ENCODE peak calls at places on chromosomes 4 and X, in eight cellular contexts. One of them, this sample, is unnamed.

GRCh38 chr4:40933272-40934053 is 183.7 kb downstream of the NSUN7 start:
- DNase-seq in ACHN: no peak
- DNase-seq in sciatic nerve: no peak
- DNase-seq in psoas muscle: peak
- DNase-seq in stimulated activated CD4-positive, alpha-beta T cell treated with anti-CD3 and anti-CD28 coated beads, Interleukin-1b, Interleukin-23, amount 100 ng/mL, for 48 hours: no peak
- DNase-seq in foreskin fibroblast: no peak
- DNase-seq in RPMI8226: no peak
- DNase-seq in H9: no peak
- DNase-seq in this sample: no peak

GRCh38 chr4:40254961-40255721 is 58.3 kb downstream of the RHOH start:
- DNase-seq in H9: no peak
- DNase-seq in ACHN: no peak
- DNase-seq in stimulated activated CD4-positive, alpha-beta T cell treated with anti-CD3 and anti-CD28 coated beads, Interleukin-1b, Interleukin-23, amount 100 ng/mL, for 48 hours: peak
- DNase-seq in RPMI8226: no peak
- DNase-seq in psoas muscle: no peak
- DNase-seq in foreskin fibroblast: peak
- DNase-seq in sciatic nerve: no peak
- DNase-seq in this sample: peak

GRCh38 chr4:52594961-52595360 is 64.1 kb downstream of the USP46 start:
- DNase-seq in sciatic nerve: no peak
- DNase-seq in psoas muscle: no peak
- DNase-seq in stimulated activated CD4-positive, alpha-beta T cell treated with anti-CD3 and anti-CD28 coated beads, Interleukin-1b, Interleukin-23, amount 100 ng/mL, for 48 hours: no peak
- DNase-seq in ACHN: no peak
- DNase-seq in foreskin fibroblast: no peak
- DNase-seq in H9: no peak
- DNase-seq in RPMI8226: no peak
- DNase-seq in this sample: no peak

GRCh38 chr4:73867783-73868182 is 1.4 kb upstream of the CXCL1 start:
- DNase-seq in stimulated activated CD4-positive, alpha-beta T cell treated with anti-CD3 and anti-CD28 coated beads, Interleukin-1b, Interleukin-23, amount 100 ng/mL, for 48 hours: no peak
- DNase-seq in psoas muscle: no peak
- DNase-seq in sciatic nerve: no peak
- DNase-seq in H9: peak
- DNase-seq in ACHN: peak
- DNase-seq in RPMI8226: peak
- DNase-seq in foreskin fibroblast: no peak
- DNase-seq in this sample: peak

GRCh38 chr4:3207531-3208037 is 41.4 kb upstream of the MSANTD1 start:
- DNase-seq in ACHN: no peak
- DNase-seq in RPMI8226: no peak
- DNase-seq in sciatic nerve: no peak
- DNase-seq in stimulated activated CD4-positive, alpha-beta T cell treated with anti-CD3 and anti-CD28 coated beads, Interleukin-1b, Interleukin-23, amount 100 ng/mL, for 48 hours: no peak
- DNase-seq in foreskin fibroblast: peak
- DNase-seq in psoas muscle: no peak
- DNase-seq in H9: no peak
- DNase-seq in this sample: no peak

GRCh38 chrX:2342878-2343277 is 157.9 kb downstream of the DHRSX start:
- DNase-seq in H9: no peak
- DNase-seq in sciatic nerve: no peak
- DNase-seq in RPMI8226: no peak
- DNase-seq in stimulated activated CD4-positive, alpha-beta T cell treated with anti-CD3 and anti-CD28 coated beads, Interleukin-1b, Interleukin-23, amount 100 ng/mL, for 48 hours: no peak
- DNase-seq in foreskin fibroblast: peak
- DNase-seq in ACHN: no peak
- DNase-seq in psoas muscle: no peak
- DNase-seq in this sample: no peak

GRCh38 chr4:158856852-158857251 is 88.0 kb downstream of the FNIP2 start:
- DNase-seq in RPMI8226: peak
- DNase-seq in sciatic nerve: no peak
- DNase-seq in stimulated activated CD4-positive, alpha-beta T cell treated with anti-CD3 and anti-CD28 coated beads, Interleukin-1b, Interleukin-23, amount 100 ng/mL, for 48 hours: no peak
- DNase-seq in H9: no peak
- DNase-seq in ACHN: peak
- DNase-seq in psoas muscle: no peak
- DNase-seq in foreskin fibroblast: peak
- DNase-seq in this sample: peak

GRCh38 chr4:6535329-6535692 is 39.7 kb upstream of the MAN2B2 start:
- DNase-seq in stimulated activated CD4-positive, alpha-beta T cell treated with anti-CD3 and anti-CD28 coated beads, Interleukin-1b, Interleukin-23, amount 100 ng/mL, for 48 hours: no peak
- DNase-seq in foreskin fibroblast: no peak
- DNase-seq in psoas muscle: no peak
- DNase-seq in ACHN: no peak
- DNase-seq in RPMI8226: no peak
- DNase-seq in sciatic nerve: no peak
- DNase-seq in H9: no peak
- DNase-seq in this sample: no peak

GRCh38 chr4:94941706-94942105 is 184.0 kb downstream of the BMPR1B start:
- DNase-seq in sciatic nerve: no peak
- DNase-seq in ACHN: no peak
- DNase-seq in foreskin fibroblast: no peak
- DNase-seq in psoas muscle: no peak
- DNase-seq in RPMI8226: no peak
- DNase-seq in stimulated activated CD4-positive, alpha-beta T cell treated with anti-CD3 and anti-CD28 coated beads, Interleukin-1b, Interleukin-23, amount 100 ng/mL, for 48 hours: no peak
- DNase-seq in H9: no peak
- DNase-seq in this sample: no peak

GRCh38 chr4:37762294-37763163 is 64.0 kb upstream of the PGM2 start:
- DNase-seq in RPMI8226: no peak
- DNase-seq in foreskin fibroblast: peak
- DNase-seq in stimulated activated CD4-positive, alpha-beta T cell treated with anti-CD3 and anti-CD28 coated beads, Interleukin-1b, Interleukin-23, amount 100 ng/mL, for 48 hours: no peak
- DNase-seq in ACHN: no peak
- DNase-seq in sciatic nerve: no peak
- DNase-seq in psoas muscle: no peak
- DNase-seq in H9: peak
- DNase-seq in this sample: peak

This sample was measured in SW480.